ENCODE peak calls at places on chromosome 18, in ten cellular contexts. One of them, this sample, is unnamed.

GRCh38 chr18:39647627-39648502 is 2082.3 kb upstream of the CELF4 start:
- DNase-seq in omental fat pad: no peak
- DNase-seq in GM13977: no peak
- DNase-seq in SK-N-SH: no peak
- DNase-seq in IMR-90: peak; percentile 94
- DNase-seq in tibial artery: no peak
- DNase-seq in WTC11: no peak
- DNase-seq in GM12865: no peak
- DNase-seq in GM23338: peak; percentile 63
- DNase-seq in adrenal gland: no peak
- DNase-seq in this sample: no peak

GRCh38 chr18:48555465-48555995 is 16.7 kb downstream of the CTIF start:
- DNase-seq in omental fat pad: no peak
- DNase-seq in GM13977: no peak
- DNase-seq in SK-N-SH: no peak
- DNase-seq in IMR-90: no peak
- DNase-seq in tibial artery: no peak
- DNase-seq in WTC11: no peak
- DNase-seq in GM12865: no peak
- DNase-seq in GM23338: no peak
- DNase-seq in adrenal gland: no peak
- DNase-seq in this sample: no peak

GRCh38 chr18:22971038-22971437 is 37.9 kb downstream of the RBBP8 start:
- DNase-seq in omental fat pad: no peak
- DNase-seq in GM13977: no peak
- DNase-seq in SK-N-SH: no peak
- DNase-seq in IMR-90: peak; percentile 43
- DNase-seq in tibial artery: no peak
- DNase-seq in WTC11: no peak
- DNase-seq in GM12865: no peak
- DNase-seq in GM23338: no peak
- DNase-seq in adrenal gland: no peak
- DNase-seq in this sample: no peak

GRCh38 chr18:77132369-77133050 is at the start of gene MBP:
- DNase-seq in omental fat pad: no peak
- DNase-seq in GM13977: peak; percentile 85
- DNase-seq in SK-N-SH: peak; percentile 60
- DNase-seq in IMR-90: no peak
- DNase-seq in tibial artery: no peak
- DNase-seq in WTC11: peak; percentile 79
- DNase-seq in GM12865: peak; percentile 83
- DNase-seq in GM23338: peak; percentile 93
- DNase-seq in adrenal gland: no peak
- DNase-seq in this sample: peak; percentile 68

GRCh38 chr18:10230072-10230471 is 224.4 kb upstream of the APCDD1 start:
- DNase-seq in omental fat pad: no peak
- DNase-seq in GM13977: no peak
- DNase-seq in SK-N-SH: no peak
- DNase-seq in IMR-90: peak; percentile 83
- DNase-seq in tibial artery: no peak
- DNase-seq in WTC11: no peak
- DNase-seq in GM12865: peak; percentile 23
- DNase-seq in GM23338: peak; percentile 42
- DNase-seq in adrenal gland: peak; percentile 76
- DNase-seq in this sample: no peak

GRCh38 chr18:26421503-26421902 is 126.8 kb downstream of the KCTD1 start:
- DNase-seq in omental fat pad: no peak
- DNase-seq in GM13977: no peak
- DNase-seq in SK-N-SH: no peak
- DNase-seq in IMR-90: no peak
- DNase-seq in tibial artery: no peak
- DNase-seq in WTC11: no peak
- DNase-seq in GM12865: no peak
- DNase-seq in GM23338: no peak
- DNase-seq in adrenal gland: no peak
- DNase-seq in this sample: no peak

GRCh38 chr18:28041366-28041765 is 135.6 kb downstream of the CDH2 start:
- DNase-seq in omental fat pad: no peak
- DNase-seq in GM13977: no peak
- DNase-seq in SK-N-SH: peak; percentile 22
- DNase-seq in IMR-90: peak; percentile 53
- DNase-seq in tibial artery: no peak
- DNase-seq in WTC11: no peak
- DNase-seq in GM12865: no peak
- DNase-seq in GM23338: no peak
- DNase-seq in adrenal gland: no peak
- DNase-seq in this sample: no peak

GRCh38 chr18:11237066-11237465 is 87.7 kb upstream of the PIEZO2 start:
- DNase-seq in omental fat pad: no peak
- DNase-seq in GM13977: no peak
- DNase-seq in SK-N-SH: no peak
- DNase-seq in IMR-90: no peak
- DNase-seq in tibial artery: no peak
- DNase-seq in WTC11: no peak
- DNase-seq in GM12865: no peak
- DNase-seq in GM23338: no peak
- DNase-seq in adrenal gland: no peak
- DNase-seq in this sample: no peak

GRCh38 chr18:61580061-61580460 is 246.8 kb downstream of the CDH20 start:
- DNase-seq in omental fat pad: no peak
- DNase-seq in GM13977: no peak
- DNase-seq in SK-N-SH: no peak
- DNase-seq in IMR-90: no peak
- DNase-seq in tibial artery: no peak
- DNase-seq in WTC11: no peak
- DNase-seq in GM12865: no peak
- DNase-seq in GM23338: no peak
- DNase-seq in adrenal gland: no peak
- DNase-seq in this sample: no peak

GRCh38 chr18:10059610-10060468 is 146.0 kb downstream of the VAPA start:
- DNase-seq in omental fat pad: peak; percentile 34
- DNase-seq in GM13977: no peak
- DNase-seq in SK-N-SH: no peak
- DNase-seq in IMR-90: peak; percentile 18
- DNase-seq in tibial artery: peak; percentile 3
- DNase-seq in WTC11: no peak
- DNase-seq in GM12865: no peak
- DNase-seq in GM23338: no peak
- DNase-seq in adrenal gland: no peak
- DNase-seq in this sample: no peak

GRCh38 chr18:74669136-74669798 is 71.6 kb downstream of the ZNF407 start:
- DNase-seq in omental fat pad: no peak
- DNase-seq in GM13977: no peak
- DNase-seq in SK-N-SH: no peak
- DNase-seq in IMR-90: no peak
- DNase-seq in tibial artery: no peak
- DNase-seq in WTC11: no peak
- DNase-seq in GM12865: no peak
- DNase-seq in GM23338: no peak
- DNase-seq in adrenal gland: no peak
- DNase-seq in this sample: no peak

GRCh38 chr18:79383388-79384056 is 12.2 kb upstream of the NFATC1 start:
- DNase-seq in omental fat pad: no peak
- DNase-seq in GM13977: no peak
- DNase-seq in SK-N-SH: peak; percentile 36
- DNase-seq in IMR-90: no peak
- DNase-seq in tibial artery: no peak
- DNase-seq in WTC11: no peak
- DNase-seq in GM12865: no peak
- DNase-seq in GM23338: no peak
- DNase-seq in adrenal gland: no peak
- DNase-seq in this sample: no peak

DNA sequence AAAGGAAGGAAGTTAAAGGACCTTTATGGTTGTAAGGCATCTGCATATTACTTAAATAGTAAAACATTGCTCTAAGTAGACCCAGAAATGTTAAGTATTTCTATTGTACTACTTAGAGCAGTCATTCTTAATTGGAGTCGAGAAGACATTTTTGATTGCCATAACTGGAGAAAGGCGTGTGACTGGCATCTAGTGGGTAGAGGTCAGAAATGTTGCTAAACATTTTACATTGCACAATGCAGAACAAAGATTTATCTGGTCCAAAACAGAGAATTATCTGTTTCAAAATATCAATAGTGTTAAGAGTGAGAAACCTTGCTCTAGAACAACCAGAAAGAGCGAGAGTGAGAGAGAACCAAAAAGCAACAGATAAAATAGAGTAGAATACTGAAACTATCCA is 23.3 kb upstream of the ROCK1 start:
- DNase-seq in omental fat pad: no peak
- DNase-seq in GM13977: peak; percentile 26
- DNase-seq in SK-N-SH: peak; percentile 8
- DNase-seq in IMR-90: peak; percentile 7
- DNase-seq in tibial artery: no peak
- DNase-seq in WTC11: no peak
- DNase-seq in GM12865: peak; percentile 23
- DNase-seq in GM23338: no peak
- DNase-seq in adrenal gland: no peak
- DNase-seq in this sample: no peak
- TF ChIP-seq CTCF in omental fat pad: no peak
- TF ChIP-seq CTCF in GM13977: peak; percentile 46
- TF ChIP-seq CTCF in SK-N-SH: peak; percentile 55
- TF ChIP-seq CTCF in IMR-90: peak; percentile 21
- TF ChIP-seq CTCF in tibial artery: peak; percentile 42
- TF ChIP-seq CTCF in WTC11: no peak
- TF ChIP-seq CTCF in GM12865: peak; percentile 32
- TF ChIP-seq CTCF in GM23338: no peak
- TF ChIP-seq CTCF in adrenal gland: peak; percentile 51
- TF ChIP-seq CTCF in this sample: peak; percentile 31

DNA sequence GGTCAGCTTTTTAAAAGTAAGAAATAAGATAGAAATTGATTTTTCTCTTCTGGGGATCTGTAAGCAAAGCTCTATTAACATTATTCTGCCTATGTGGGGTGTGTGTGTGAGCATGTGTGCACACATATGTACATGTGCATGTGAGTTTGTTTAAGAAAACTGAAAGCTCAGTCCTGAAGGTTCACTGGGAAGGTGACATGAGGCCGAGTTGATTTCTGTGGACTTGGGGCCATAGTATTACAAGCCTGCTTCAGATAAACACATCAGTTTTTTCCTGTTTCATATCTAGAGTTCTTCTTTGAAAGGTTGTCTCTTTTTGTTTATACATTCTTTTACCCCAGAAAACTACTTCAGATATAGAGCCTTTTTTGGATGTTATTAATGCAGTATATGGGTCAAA is 83.4 kb downstream of the SERPINB8 start:
- DNase-seq in omental fat pad: no peak
- DNase-seq in GM13977: no peak
- DNase-seq in SK-N-SH: no peak
- DNase-seq in IMR-90: no peak
- DNase-seq in tibial artery: no peak
- DNase-seq in WTC11: no peak
- DNase-seq in GM12865: no peak
- DNase-seq in GM23338: no peak
- DNase-seq in adrenal gland: no peak
- DNase-seq in this sample: no peak
- TF ChIP-seq CTCF in omental fat pad: no peak
- TF ChIP-seq CTCF in GM13977: no peak
- TF ChIP-seq CTCF in SK-N-SH: no peak
- TF ChIP-seq CTCF in IMR-90: no peak
- TF ChIP-seq CTCF in tibial artery: no peak
- TF ChIP-seq CTCF in WTC11: no peak
- TF ChIP-seq CTCF in GM12865: no peak
- TF ChIP-seq CTCF in GM23338: no peak
- TF ChIP-seq CTCF in adrenal gland: no peak
- TF ChIP-seq CTCF in this sample: no peak

DNA sequence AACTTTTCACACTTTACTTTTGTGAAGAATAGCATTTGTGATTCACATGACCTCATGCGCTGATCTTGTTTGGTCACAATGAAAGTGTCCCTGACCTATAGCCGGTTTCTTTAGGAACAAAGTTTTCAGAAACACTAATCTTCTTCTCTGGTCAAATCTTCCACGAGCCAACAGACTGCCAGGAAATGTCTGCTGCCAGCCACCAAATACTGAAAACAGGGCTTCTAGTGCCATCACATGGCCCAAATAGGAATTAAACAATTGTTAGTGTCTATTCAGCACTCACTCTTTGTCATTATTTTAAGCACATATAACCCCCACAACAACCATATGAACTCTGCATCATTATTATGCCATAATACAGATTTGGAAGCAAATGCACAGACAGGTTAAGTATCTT is 286.5 kb upstream of the SYT4 start:
- DNase-seq in omental fat pad: no peak
- DNase-seq in GM13977: peak; percentile 7
- DNase-seq in SK-N-SH: peak; percentile 40
- DNase-seq in IMR-90: peak; percentile 6
- DNase-seq in tibial artery: no peak
- DNase-seq in WTC11: no peak
- DNase-seq in GM12865: peak; percentile 16
- DNase-seq in GM23338: peak; percentile 75
- DNase-seq in adrenal gland: peak; percentile 59
- DNase-seq in this sample: no peak
- TF ChIP-seq CTCF in omental fat pad: no peak
- TF ChIP-seq CTCF in GM13977: peak; percentile 51
- TF ChIP-seq CTCF in SK-N-SH: peak; percentile 67
- TF ChIP-seq CTCF in IMR-90: peak; percentile 32
- TF ChIP-seq CTCF in tibial artery: no peak
- TF ChIP-seq CTCF in WTC11: peak; percentile 33
- TF ChIP-seq CTCF in GM12865: no peak
- TF ChIP-seq CTCF in GM23338: peak; percentile 76
- TF ChIP-seq CTCF in adrenal gland: peak; percentile 56
- TF ChIP-seq CTCF in this sample: no peak

GRCh38 chr18:58196164-58196563 is 152.1 kb downstream of the NEDD4L start:
- DNase-seq in omental fat pad: no peak
- DNase-seq in GM13977: no peak
- DNase-seq in SK-N-SH: no peak
- DNase-seq in IMR-90: no peak
- DNase-seq in tibial artery: no peak
- DNase-seq in WTC11: no peak
- DNase-seq in GM12865: no peak
- DNase-seq in GM23338: no peak
- DNase-seq in adrenal gland: no peak
- DNase-seq in this sample: no peak

GRCh38 chr18:58192519-58192918 is 148.5 kb downstream of the NEDD4L start:
- DNase-seq in omental fat pad: no peak
- DNase-seq in GM13977: no peak
- DNase-seq in SK-N-SH: no peak
- DNase-seq in IMR-90: no peak
- DNase-seq in tibial artery: no peak
- DNase-seq in WTC11: no peak
- DNase-seq in GM12865: no peak
- DNase-seq in GM23338: no peak
- DNase-seq in adrenal gland: no peak
- DNase-seq in this sample: no peak

GRCh38 chr18:58190842-58191530 is 147.0 kb downstream of the NEDD4L start:
- DNase-seq in omental fat pad: no peak
- DNase-seq in GM13977: no peak
- DNase-seq in SK-N-SH: peak; percentile 39
- DNase-seq in IMR-90: peak; percentile 26
- DNase-seq in tibial artery: no peak
- DNase-seq in WTC11: no peak
- DNase-seq in GM12865: no peak
- DNase-seq in GM23338: no peak
- DNase-seq in adrenal gland: peak; percentile 52
- DNase-seq in this sample: no peak

GRCh38 chr18:58195278-58195721 is 151.3 kb downstream of the NEDD4L start:
- DNase-seq in omental fat pad: no peak
- DNase-seq in GM13977: no peak
- DNase-seq in SK-N-SH: no peak
- DNase-seq in IMR-90: no peak
- DNase-seq in tibial artery: no peak
- DNase-seq in WTC11: peak; percentile 58
- DNase-seq in GM12865: peak; percentile 5
- DNase-seq in GM23338: peak; percentile 80
- DNase-seq in adrenal gland: no peak
- DNase-seq in this sample: no peak

GRCh38 chr18:58194028-58194427 is 150.0 kb downstream of the NEDD4L start:
- DNase-seq in omental fat pad: no peak
- DNase-seq in GM13977: no peak
- DNase-seq in SK-N-SH: peak; percentile 57
- DNase-seq in IMR-90: no peak
- DNase-seq in tibial artery: no peak
- DNase-seq in WTC11: peak; percentile 69
- DNase-seq in GM12865: no peak
- DNase-seq in GM23338: peak; percentile 89
- DNase-seq in adrenal gland: no peak
- DNase-seq in this sample: no peak
- TF ChIP-seq CTCF in omental fat pad: no peak
- TF ChIP-seq CTCF in GM13977: peak; percentile 30
- TF ChIP-seq CTCF in SK-N-SH: peak; percentile 34
- TF ChIP-seq CTCF in IMR-90: peak; percentile 30
- TF ChIP-seq CTCF in tibial artery: no peak
- TF ChIP-seq CTCF in WTC11: peak; percentile 13
- TF ChIP-seq CTCF in GM12865: peak; percentile 1
- TF ChIP-seq CTCF in GM23338: peak; percentile 57
- TF ChIP-seq CTCF in adrenal gland: no peak
- TF ChIP-seq CTCF in this sample: no peak